ENCODE peak calls at places on chromosomes 4 and X, in four cellular contexts. Y, X, Z and J are unnamed samples.

GRCh38 chr4:122798101-122798500 is 28.5 kb upstream of the FGF2 start:
- DNase-seq in Z (peak), Y (no peak), X (peak), J (peak)

GRCh38 chr4:55358668-55359067 is 12.6 kb downstream of the SRD5A3 start:
- DNase-seq in Z (peak), X (peak), Y (no peak), J (peak)

GRCh38 chrX:29826651-29827206 is 388.6 kb upstream of the MAGEB2 start:
- DNase-seq in X (no peak), Y (no peak), Z (no peak), J (no peak)

GRCh38 chr4:80240976-80241375 is 25.5 kb upstream of the FGF5 start:
- DNase-seq in X (no peak), Z (no peak), Y (no peak), J (no peak)

GRCh38 chrX:11792461-11793421 is 34.7 kb downstream of the MSL3 start:
- DNase-seq in X (no peak), Y (no peak), Z (no peak), J (no peak)

GRCh38 chrX:106802388-106803275 is at the start of gene TBC1D8B:
- DNase-seq in Z (peak), X (peak), Y (peak), J (peak)

GRCh38 chr4:2291705-2292651 is 30.1 kb upstream of the MXD4 start:
- DNase-seq in Y (no peak), Z (no peak), X (no peak), J (no peak)

GRCh38 chrX:15816886-15817285 is 26.6 kb downstream of the ZRSR2 start:
- DNase-seq in X (peak), Y (no peak), Z (no peak), J (no peak)

GRCh38 chr4:104500452-104500851 is 5.8 kb upstream of the CXXC4 start:
- DNase-seq in Y (no peak), Z (no peak), X (no peak), J (no peak)